ENCODE peak calls at places on chromosomes 5 and 9, in four cellular contexts. One of them, this sample, is unnamed.

GRCh38 chr5:107743357-107744000 is 72.7 kb upstream of the EFNA5 start:
- DNase-seq in H9: no peak
- DNase-seq in mesothelial cell of epicardium: no peak
- DNase-seq in cardiac muscle cell: no peak
- DNase-seq in this sample: no peak

GRCh38 chr5:73948720-73949119 is 322.7 kb downstream of the ARHGEF28 start:
- DNase-seq in H9: no peak
- DNase-seq in mesothelial cell of epicardium: no peak
- DNase-seq in cardiac muscle cell: peak
- DNase-seq in this sample: no peak

GRCh38 chr5:2797160-2797559 is 45.7 kb upstream of the IRX2 start:
- DNase-seq in H9: no peak
- DNase-seq in mesothelial cell of epicardium: no peak
- DNase-seq in cardiac muscle cell: no peak
- DNase-seq in this sample: no peak

GRCh38 chr5:171649002-171649401 is 136.6 kb upstream of the SMIM23 start:
- DNase-seq in H9: no peak
- DNase-seq in mesothelial cell of epicardium: no peak
- DNase-seq in cardiac muscle cell: no peak
- DNase-seq in this sample: no peak

GRCh38 chr5:97046270-97046982 is 96.0 kb downstream of the LIX1 start:
- DNase-seq in H9: no peak
- DNase-seq in mesothelial cell of epicardium: no peak
- DNase-seq in cardiac muscle cell: peak
- DNase-seq in this sample: no peak

GRCh38 chr5:166185232-166185631 is 2106.2 kb upstream of the WWC1 start:
- DNase-seq in H9: no peak
- DNase-seq in mesothelial cell of epicardium: no peak
- DNase-seq in cardiac muscle cell: no peak
- DNase-seq in this sample: no peak

GRCh38 chr5:84411832-84412605 is 27.3 kb upstream of the EDIL3 start:
- DNase-seq in H9: no peak
- DNase-seq in mesothelial cell of epicardium: no peak
- DNase-seq in cardiac muscle cell: no peak
- DNase-seq in this sample: no peak

GRCh38 chr5:119537704-119538103 is 85.4 kb downstream of the HSD17B4 start:
- DNase-seq in H9: no peak
- DNase-seq in mesothelial cell of epicardium: no peak
- DNase-seq in cardiac muscle cell: peak
- DNase-seq in this sample: peak

GRCh38 chr9:72656021-72656420 is 134.6 kb downstream of the TMC1 start:
- DNase-seq in H9: no peak
- DNase-seq in mesothelial cell of epicardium: no peak
- DNase-seq in cardiac muscle cell: no peak
- DNase-seq in this sample: no peak

GRCh38 chr5:2131826-2132496 is 249.2 kb upstream of the IRX4 start:
- DNase-seq in H9: no peak
- DNase-seq in mesothelial cell of epicardium: no peak
- DNase-seq in cardiac muscle cell: no peak
- DNase-seq in this sample: no peak

GRCh38 chr5:14424011-14424685 is 157.4 kb upstream of the OTULINL start:
- DNase-seq in H9: no peak
- DNase-seq in mesothelial cell of epicardium: no peak
- DNase-seq in cardiac muscle cell: no peak
- DNase-seq in this sample: no peak

GRCh38 chr5:9869616-9870288 is 239.6 kb upstream of the TAS2R1 start:
- DNase-seq in H9: no peak
- DNase-seq in mesothelial cell of epicardium: no peak
- DNase-seq in cardiac muscle cell: peak
- DNase-seq in this sample: no peak

GRCh38 chr9:109981091-109981490 is 201.1 kb downstream of the PALM2AKAP2 start:
- DNase-seq in H9: no peak
- DNase-seq in mesothelial cell of epicardium: no peak
- DNase-seq in cardiac muscle cell: no peak
- DNase-seq in this sample: no peak

GRCh38 chr5:157100140-157100679 is 8.6 kb downstream of the HAVCR2 start:
- DNase-seq in H9: no peak
- DNase-seq in mesothelial cell of epicardium: no peak
- DNase-seq in cardiac muscle cell: peak
- DNase-seq in this sample: no peak

GRCh38 chr5:61866930-61867329 is 439.1 kb upstream of the KIF2A start:
- DNase-seq in H9: no peak
- DNase-seq in mesothelial cell of epicardium: no peak
- DNase-seq in cardiac muscle cell: no peak
- DNase-seq in this sample: no peak

GRCh38 chr9:16680965-16681658 is 189.4 kb downstream of the BNC2 start:
- DNase-seq in H9: no peak
- DNase-seq in mesothelial cell of epicardium: no peak
- DNase-seq in cardiac muscle cell: peak
- DNase-seq in this sample: no peak

GRCh38 chr5:149228610-149229297 is 42.9 kb upstream of the AFAP1L1 start:
- DNase-seq in H9: peak
- DNase-seq in mesothelial cell of epicardium: no peak
- DNase-seq in cardiac muscle cell: peak
- DNase-seq in this sample: no peak

GRCh38 chr9:90451804-90452203 is 190.8 kb downstream of the DIRAS2 start:
- DNase-seq in H9: no peak
- DNase-seq in mesothelial cell of epicardium: no peak
- DNase-seq in cardiac muscle cell: no peak
- DNase-seq in this sample: no peak

GRCh38 chr5:60102961-60103683 is 209.6 kb upstream of the PDE4D start:
- DNase-seq in H9: no peak
- DNase-seq in mesothelial cell of epicardium: no peak
- DNase-seq in cardiac muscle cell: no peak
- DNase-seq in this sample: no peak

GRCh38 chr5:179233909-179234562 is 111.2 kb downstream of the ADAMTS2 start:
- DNase-seq in H9: peak
- DNase-seq in mesothelial cell of epicardium: no peak
- DNase-seq in cardiac muscle cell: no peak
- DNase-seq in this sample: no peak

GRCh38 chr9:124164800-124165199 is 92.9 kb upstream of the NEK6 start:
- DNase-seq in H9: no peak
- DNase-seq in mesothelial cell of epicardium: no peak
- DNase-seq in cardiac muscle cell: no peak
- DNase-seq in this sample: no peak

GRCh38 chr9:109520475-109521132 is 22.5 kb upstream of the PTPN3 start:
- DNase-seq in H9: peak
- DNase-seq in mesothelial cell of epicardium: peak
- DNase-seq in cardiac muscle cell: peak
- DNase-seq in this sample: peak

GRCh38 chr9:132044176-132044880 is 35.3 kb downstream of the MED27 start:
- DNase-seq in H9: no peak
- DNase-seq in mesothelial cell of epicardium: no peak
- DNase-seq in cardiac muscle cell: no peak
- DNase-seq in this sample: no peak

GRCh38 chr9:132043708-132044107 is 36.0 kb downstream of the MED27 start:
- DNase-seq in H9: no peak
- DNase-seq in mesothelial cell of epicardium: no peak
- DNase-seq in cardiac muscle cell: no peak
- DNase-seq in this sample: no peak

GRCh38 chr9:132040808-132041207 is 38.9 kb downstream of the MED27 start:
- DNase-seq in H9: no peak
- DNase-seq in mesothelial cell of epicardium: no peak
- DNase-seq in cardiac muscle cell: no peak
- DNase-seq in this sample: no peak

GRCh38 chr9:132041825-132042224 is 37.8 kb downstream of the MED27 start:
- DNase-seq in H9: no peak
- DNase-seq in mesothelial cell of epicardium: no peak
- DNase-seq in cardiac muscle cell: no peak
- DNase-seq in this sample: no peak

DNA sequence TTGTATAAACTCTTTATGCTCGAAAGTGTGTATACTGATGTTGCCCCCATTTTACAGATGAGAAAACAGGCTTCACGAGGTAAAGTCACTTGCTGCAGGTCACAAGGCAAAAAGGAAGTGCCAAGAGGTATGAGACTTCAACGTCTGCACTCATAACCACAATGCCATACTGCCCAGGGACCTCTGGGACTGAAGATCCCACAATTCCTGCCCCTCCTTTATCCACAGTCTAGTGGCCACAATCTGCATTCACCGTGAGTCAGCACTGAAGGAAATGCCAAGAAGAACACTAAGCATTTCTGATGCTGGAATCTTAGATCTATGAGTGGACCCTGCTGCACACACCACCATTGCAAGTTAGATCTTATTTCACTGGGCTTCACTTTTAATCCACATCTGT is 37.3 kb downstream of the MED27 start:
- DNase-seq in H9: no peak
- DNase-seq in mesothelial cell of epicardium: no peak
- DNase-seq in cardiac muscle cell: peak
- DNase-seq in this sample: no peak
- TF ChIP-seq CTCF in H9: no peak
- TF ChIP-seq CTCF in mesothelial cell of epicardium: no peak
- TF ChIP-seq CTCF in cardiac muscle cell: no peak
- TF ChIP-seq CTCF in this sample: no peak

GRCh38 chr9:113952651-113953050 is 76.5 kb downstream of the ZNF618 start:
- DNase-seq in H9: no peak
- DNase-seq in mesothelial cell of epicardium: no peak
- DNase-seq in cardiac muscle cell: no peak
- DNase-seq in this sample: no peak

GRCh38 chr9:113950195-113951031 is 74.3 kb downstream of the ZNF618 start:
- DNase-seq in H9: no peak
- DNase-seq in mesothelial cell of epicardium: peak
- DNase-seq in cardiac muscle cell: no peak
- DNase-seq in this sample: no peak

GRCh38 chr9:113946496-113947115 is 70.5 kb downstream of the ZNF618 start:
- DNase-seq in H9: no peak
- DNase-seq in mesothelial cell of epicardium: peak
- DNase-seq in cardiac muscle cell: no peak
- DNase-seq in this sample: no peak

GRCh38 chr9:113951032-113951372 is 74.9 kb downstream of the ZNF618 start:
- DNase-seq in H9: no peak
- DNase-seq in mesothelial cell of epicardium: no peak
- DNase-seq in cardiac muscle cell: no peak
- DNase-seq in this sample: no peak

GRCh38 chr9:113949206-113950078 is 73.3 kb downstream of the ZNF618 start:
- DNase-seq in H9: no peak
- DNase-seq in mesothelial cell of epicardium: peak
- DNase-seq in cardiac muscle cell: no peak
- DNase-seq in this sample: no peak
- TF ChIP-seq CTCF in H9: peak
- TF ChIP-seq CTCF in mesothelial cell of epicardium: no peak
- TF ChIP-seq CTCF in cardiac muscle cell: no peak
- TF ChIP-seq CTCF in this sample: no peak

DNA sequence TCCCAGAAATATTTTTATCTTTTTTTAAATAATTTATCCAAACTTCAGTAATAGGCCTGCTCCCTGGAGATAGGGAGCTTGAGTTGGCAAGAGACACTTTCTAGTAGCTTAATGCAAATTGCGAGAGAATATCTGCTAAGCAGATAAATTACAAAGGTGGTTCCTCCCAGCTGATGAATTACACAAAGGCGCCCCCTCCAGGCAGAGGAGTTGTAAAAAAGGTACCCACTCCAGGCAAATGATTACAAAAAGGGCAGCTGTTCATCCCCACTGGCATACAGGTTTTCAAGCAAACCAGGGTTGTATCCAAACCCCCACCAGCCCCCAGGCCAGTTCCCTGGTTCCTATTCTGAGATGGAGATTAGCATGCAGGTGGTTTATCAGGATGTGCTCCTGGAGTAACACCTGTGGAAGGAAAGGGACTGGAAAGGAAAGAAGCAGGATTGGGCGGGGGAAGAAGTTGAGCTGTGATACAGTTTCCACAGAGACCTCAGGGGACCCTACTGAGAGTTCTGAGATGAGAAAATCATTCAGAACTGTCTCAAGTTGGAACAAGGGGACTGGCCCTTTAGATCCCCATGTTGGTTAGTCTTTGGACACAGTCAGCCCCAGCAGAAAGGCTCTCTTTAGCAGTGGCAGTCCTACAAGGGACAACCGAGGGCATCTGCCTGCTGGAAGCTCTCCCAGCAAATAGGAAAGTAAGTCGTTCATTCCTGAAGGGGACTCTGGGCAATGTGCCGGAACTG is 25.5 kb downstream of the ESM1 start:
- DNase-seq in H9: peak
- DNase-seq in mesothelial cell of epicardium: no peak
- DNase-seq in cardiac muscle cell: peak
- DNase-seq in this sample: no peak
- TF ChIP-seq CTCF in H9: peak
- TF ChIP-seq CTCF in mesothelial cell of epicardium: no peak
- TF ChIP-seq CTCF in cardiac muscle cell: peak
- TF ChIP-seq CTCF in this sample: peak

GRCh38 chr9:95437559-95437958 is 79.2 kb downstream of the PTCH1 start:
- DNase-seq in H9: no peak
- DNase-seq in mesothelial cell of epicardium: no peak
- DNase-seq in cardiac muscle cell: no peak
- DNase-seq in this sample: no peak

GRCh38 chr9:95434116-95435073 is 82.4 kb downstream of the PTCH1 start:
- DNase-seq in H9: peak
- DNase-seq in mesothelial cell of epicardium: no peak
- DNase-seq in cardiac muscle cell: peak
- DNase-seq in this sample: no peak

GRCh38 chr9:95433096-95433852 is 83.5 kb downstream of the PTCH1 start:
- DNase-seq in H9: no peak
- DNase-seq in mesothelial cell of epicardium: no peak
- DNase-seq in cardiac muscle cell: peak
- DNase-seq in this sample: no peak

GRCh38 chr9:95436416-95436815 is 80.4 kb downstream of the PTCH1 start:
- DNase-seq in H9: no peak
- DNase-seq in mesothelial cell of epicardium: no peak
- DNase-seq in cardiac muscle cell: no peak
- DNase-seq in this sample: no peak

GRCh38 chr9:95435074-95435728 is 81.6 kb downstream of the PTCH1 start:
- DNase-seq in H9: no peak
- DNase-seq in mesothelial cell of epicardium: no peak
- DNase-seq in cardiac muscle cell: no peak
- DNase-seq in this sample: no peak
- TF ChIP-seq CTCF in H9: no peak
- TF ChIP-seq CTCF in mesothelial cell of epicardium: no peak
- TF ChIP-seq CTCF in cardiac muscle cell: no peak
- TF ChIP-seq CTCF in this sample: no peak

GRCh38 chr9:136118367-136119258 is at the start of gene TMEM250:
- DNase-seq in H9: peak
- DNase-seq in mesothelial cell of epicardium: peak
- DNase-seq in cardiac muscle cell: peak
- DNase-seq in this sample: peak
- TF ChIP-seq CTCF in H9: peak
- TF ChIP-seq CTCF in mesothelial cell of epicardium: no peak
- TF ChIP-seq CTCF in cardiac muscle cell: no peak
- TF ChIP-seq CTCF in this sample: peak

DNA sequence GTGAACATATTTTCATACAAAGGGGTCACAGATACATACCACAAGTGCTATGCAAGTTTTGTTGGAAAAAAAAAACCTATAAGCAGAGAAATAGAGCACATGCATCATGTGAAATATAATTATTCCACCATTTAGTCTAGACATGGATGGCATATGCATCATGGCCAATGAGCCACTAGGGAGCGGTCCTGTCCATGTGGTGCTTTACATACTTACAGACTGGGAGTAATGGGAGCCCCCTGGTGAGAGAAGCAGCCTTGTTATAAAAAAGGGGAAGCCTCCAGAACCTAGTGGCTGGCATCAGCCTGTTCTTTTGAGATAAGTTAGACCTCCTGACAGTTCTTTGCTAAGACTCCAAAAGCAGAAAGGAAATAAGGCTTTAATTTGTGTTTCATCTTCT is 1524.1 kb downstream of the MAT2B start:
- DNase-seq in H9: peak
- DNase-seq in mesothelial cell of epicardium: no peak
- DNase-seq in cardiac muscle cell: no peak
- DNase-seq in this sample: no peak
- TF ChIP-seq CTCF in H9: peak
- TF ChIP-seq CTCF in mesothelial cell of epicardium: no peak
- TF ChIP-seq CTCF in cardiac muscle cell: no peak
- TF ChIP-seq CTCF in this sample: peak

GRCh38 chr9:32589083-32589713 is 16.2 kb upstream of the NDUFB6 start:
- DNase-seq in H9: no peak
- DNase-seq in mesothelial cell of epicardium: no peak
- DNase-seq in cardiac muscle cell: peak
- DNase-seq in this sample: peak
- TF ChIP-seq CTCF in H9: peak
- TF ChIP-seq CTCF in mesothelial cell of epicardium: no peak
- TF ChIP-seq CTCF in cardiac muscle cell: peak
- TF ChIP-seq CTCF in this sample: peak